ENCODE peak calls at places on chromosomes 11 and 22, in eight cellular contexts. J is psoas muscle, W is cardiac muscle cell, T is endothelial cell of umbilical vein, F is coronary artery, V is epithelial cell of proximal tubule, B is sigmoid colon, G is fibroblast of pulmonary artery. O is an unnamed sample.

GRCh38 chr11:44994753-44995152 is 44.1 kb upstream of the TP53I11 start:
- DNase-seq in J (no peak), W (no peak), T (no peak), F (no peak), V (no peak), B (peak), G (no peak), O (no peak)

GRCh38 chr11:33043221-33043833 is 4.0 kb downstream of the TCP11L1 start:
- DNase-seq in J (no peak), W (no peak), T (no peak), F (no peak), V (no peak), B (no peak), G (no peak), O (no peak)

GRCh38 chr22:31579835-31580242 is 82.2 kb downstream of the PISD start:
- DNase-seq in J (no peak), W (no peak), T (no peak), F (no peak), V (no peak), B (no peak), G (no peak), O (no peak)

GRCh38 chr11:125618383-125618782 is 6.6 kb upstream of the CHEK1 start:
- DNase-seq in J (no peak), W (no peak), T (no peak), F (no peak), V (no peak), B (no peak), G (no peak), O (no peak)

GRCh38 chr11:122306776-122307479 is 190.9 kb upstream of the BLID start:
- DNase-seq in J (no peak), W (no peak), T (no peak), F (no peak), V (no peak), B (no peak), G (no peak), O (no peak)

GRCh38 chr11:64250875-64251721 is at the start of gene PLCB3:
- DNase-seq in J (peak), W (peak), T (peak), F (no peak), V (no peak), B (peak), G (no peak), O (no peak)

GRCh38 chr11:128164090-128164741 is 423.1 kb downstream of the ETS1 start:
- DNase-seq in J (no peak), W (no peak), T (peak), F (no peak), V (no peak), B (no peak), G (no peak), O (no peak)

GRCh38 chr11:64314146-64314804 is 3.1 kb downstream of the TRMT112 start:
- DNase-seq in J (no peak), W (no peak), T (no peak), F (no peak), V (no peak), B (no peak), G (no peak), O (no peak)

GRCh38 chr22:45516923-45517675 is 14.4 kb downstream of the FBLN1 start:
- DNase-seq in J (no peak), W (peak), T (no peak), F (no peak), V (no peak), B (no peak), G (no peak), O (peak)

GRCh38 chr11:119776031-119776636 is 47.1 kb upstream of the NECTIN1 start:
- DNase-seq in J (peak), W (no peak), T (no peak), F (no peak), V (no peak), B (no peak), G (no peak), O (no peak)

GRCh38 chr22:37176464-37177061 is 11.5 kb downstream of the C1QTNF6 start:
- DNase-seq in J (peak), W (no peak), T (peak), F (no peak), V (no peak), B (peak), G (peak), O (peak)

GRCh38 chr11:28964811-28965210 is 856.6 kb downstream of the METTL15 start:
- DNase-seq in J (no peak), W (no peak), T (no peak), F (no peak), V (no peak), B (no peak), G (no peak), O (no peak)

GRCh38 chr11:78417175-78417887 is at the start of gene GAB2:
- DNase-seq in J (no peak), W (no peak), T (peak), F (peak), V (no peak), B (no peak), G (no peak), O (no peak)

GRCh38 chr11:70381872-70382842 is 16.2 kb upstream of the CTTN start:
- DNase-seq in J (no peak), W (no peak), T (no peak), F (no peak), V (no peak), B (peak), G (peak), O (peak)

GRCh38 chr11:132504501-132505041 is 1027.7 kb downstream of the OPCML start:
- DNase-seq in J (no peak), W (no peak), T (no peak), F (no peak), V (no peak), B (no peak), G (no peak), O (no peak)

GRCh38 chr11:33704240-33705002 is 3.8 kb upstream of the C11orf91 start:
- DNase-seq in J (no peak), W (no peak), T (peak), F (no peak), V (no peak), B (no peak), G (no peak), O (no peak)

GRCh38 chr22:16601437-16602223 is 9.0 kb upstream of the CCT8L2 start:
- DNase-seq in J (no peak), W (peak), T (no peak), F (no peak), V (no peak), B (no peak), G (peak), O (no peak)

GRCh38 chr22:36977947-36978660 is 41.1 kb downstream of the TST start:
- DNase-seq in J (peak), W (peak), T (peak), F (peak), V (no peak), B (peak), G (peak), O (peak)

GRCh38 chr11:1531961-1532586 is 40.0 kb downstream of the DUSP8 start:
- DNase-seq in J (peak), W (no peak), T (no peak), F (no peak), V (no peak), B (peak), G (no peak), O (no peak)
- TF ChIP-seq CTCF in J (no peak), W (no peak), T (no peak), F (no peak), V (no peak), B (no peak), G (no peak), O (no peak)

GRCh38 chr11:65855927-65856363 is 2.0 kb downstream of the CFL1 start:
- DNase-seq in J (no peak), W (no peak), T (no peak), F (no peak), V (no peak), B (no peak), G (no peak), O (no peak)
- H3K4me3 ChIP-seq in J (peak), W (no peak), T (peak), F (peak), V (peak), B (no peak), G (peak), O (peak)

DNA sequence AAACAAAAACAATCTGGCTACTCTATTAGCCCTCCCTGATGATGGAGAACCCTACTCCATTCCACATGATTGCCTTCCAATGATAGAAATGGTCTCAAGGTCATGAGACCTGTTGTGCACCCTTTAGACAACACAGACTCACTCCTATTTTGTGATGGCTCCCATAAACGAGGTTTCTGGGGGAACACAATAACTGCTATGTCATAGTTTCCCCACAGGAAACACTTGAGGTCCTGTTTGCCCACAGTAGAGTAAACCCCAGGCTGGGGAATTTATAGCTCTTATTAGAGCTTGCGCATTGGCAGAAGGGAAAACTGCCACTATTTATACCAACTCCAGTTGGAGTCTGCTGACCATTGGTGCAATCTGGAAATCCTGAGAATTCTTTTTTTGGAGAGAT is 28.7 kb downstream of the MIF start:
- DNase-seq in J (no peak), W (no peak), T (no peak), F (no peak), V (no peak), B (no peak), G (no peak), O (no peak)
- TF ChIP-seq CTCF in J (no peak), W (no peak), T (no peak), F (no peak), V (no peak), B (no peak), G (no peak), O (no peak)

GRCh38 chr11:114170226-114170625 is 110.7 kb downstream of the ZBTB16 start:
- DNase-seq in J (peak), W (no peak), T (no peak), F (no peak), V (no peak), B (no peak), G (no peak), O (no peak)
- H3K4me3 ChIP-seq in J (no peak), W (no peak), T (no peak), F (no peak), V (no peak), B (no peak), G (no peak), O (no peak)

DNA sequence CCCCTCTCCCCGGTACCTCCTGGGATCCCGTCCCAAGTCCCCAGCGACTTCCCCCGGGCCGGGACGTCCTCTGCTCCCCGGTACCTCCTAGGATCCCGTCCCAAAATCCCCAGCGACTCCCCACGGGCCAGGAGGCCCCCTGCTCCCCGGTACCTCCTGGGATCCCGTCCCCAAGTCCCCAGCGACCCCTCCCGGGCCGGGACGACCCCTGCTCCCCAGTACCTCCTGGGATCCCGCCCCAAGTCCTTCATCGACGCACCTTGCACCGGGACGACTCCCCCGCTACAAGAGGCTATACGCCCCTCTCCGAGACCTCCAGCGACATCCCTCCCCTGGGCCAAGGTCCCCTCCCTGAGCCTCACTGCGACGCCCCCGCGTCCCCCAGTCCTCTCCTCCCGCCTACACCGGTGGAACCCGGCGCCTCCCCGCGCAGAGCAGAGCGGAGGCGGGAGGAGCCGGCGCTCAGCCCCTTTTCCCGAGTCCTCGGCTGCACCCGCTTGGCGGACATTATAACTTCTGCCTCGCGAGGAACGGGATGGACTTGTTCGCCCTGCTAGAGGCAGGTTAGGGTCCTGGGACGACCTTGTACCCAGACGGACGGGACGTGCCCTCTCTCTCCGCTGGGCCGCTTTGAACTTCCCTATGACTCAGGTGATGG is 912 bp downstream of the KREMEN1 start:
- DNase-seq in J (peak), W (peak), T (no peak), F (no peak), V (no peak), B (no peak), G (no peak), O (no peak)
- TF ChIP-seq CTCF in J (no peak), W (peak), T (no peak), F (no peak), V (no peak), B (no peak), G (no peak), O (no peak)

GRCh38 chr11:74736031-74736430 is 4.8 kb upstream of the CHRDL2 start:
- DNase-seq in J (no peak), W (no peak), T (no peak), F (no peak), V (no peak), B (no peak), G (no peak), O (no peak)

GRCh38 chr11:74729397-74729796 is 1.8 kb downstream of the CHRDL2 start:
- DNase-seq in J (no peak), W (no peak), T (no peak), F (no peak), V (no peak), B (peak), G (no peak), O (no peak)

GRCh38 chr11:74730601-74731260 is 495 bp downstream of the CHRDL2 start:
- DNase-seq in J (no peak), W (no peak), T (no peak), F (no peak), V (no peak), B (no peak), G (no peak), O (no peak)

GRCh38 chr11:74735566-74735965 is 4.3 kb upstream of the CHRDL2 start:
- DNase-seq in J (no peak), W (no peak), T (no peak), F (no peak), V (no peak), B (no peak), G (no peak), O (no peak)

GRCh38 chr11:74731301-74732094 is at the start of gene CHRDL2:
- DNase-seq in J (peak), W (peak), T (no peak), F (no peak), V (no peak), B (no peak), G (peak), O (no peak)
- H3K4me3 ChIP-seq in J (peak), W (peak), T (peak), F (peak), V (peak), B (peak), G (peak), O (peak)

GRCh38 chr22:41912338-41913039 is 2.4 kb downstream of the SHISA8 start:
- DNase-seq in J (no peak), W (no peak), T (no peak), F (no peak), V (no peak), B (no peak), G (no peak), O (no peak)
- TF ChIP-seq CTCF in J (no peak), W (no peak), T (no peak), F (no peak), V (no peak), B (no peak), G (no peak), O (no peak)

GRCh38 chr11:14127679-14128078 is 165.2 kb downstream of the SPON1 start:
- DNase-seq in J (no peak), W (no peak), T (no peak), F (no peak), V (no peak), B (no peak), G (no peak), O (no peak)
- H3K4me3 ChIP-seq in J (no peak), W (no peak), T (no peak), F (no peak), V (no peak), B (no peak), G (no peak), O (no peak)

DNA sequence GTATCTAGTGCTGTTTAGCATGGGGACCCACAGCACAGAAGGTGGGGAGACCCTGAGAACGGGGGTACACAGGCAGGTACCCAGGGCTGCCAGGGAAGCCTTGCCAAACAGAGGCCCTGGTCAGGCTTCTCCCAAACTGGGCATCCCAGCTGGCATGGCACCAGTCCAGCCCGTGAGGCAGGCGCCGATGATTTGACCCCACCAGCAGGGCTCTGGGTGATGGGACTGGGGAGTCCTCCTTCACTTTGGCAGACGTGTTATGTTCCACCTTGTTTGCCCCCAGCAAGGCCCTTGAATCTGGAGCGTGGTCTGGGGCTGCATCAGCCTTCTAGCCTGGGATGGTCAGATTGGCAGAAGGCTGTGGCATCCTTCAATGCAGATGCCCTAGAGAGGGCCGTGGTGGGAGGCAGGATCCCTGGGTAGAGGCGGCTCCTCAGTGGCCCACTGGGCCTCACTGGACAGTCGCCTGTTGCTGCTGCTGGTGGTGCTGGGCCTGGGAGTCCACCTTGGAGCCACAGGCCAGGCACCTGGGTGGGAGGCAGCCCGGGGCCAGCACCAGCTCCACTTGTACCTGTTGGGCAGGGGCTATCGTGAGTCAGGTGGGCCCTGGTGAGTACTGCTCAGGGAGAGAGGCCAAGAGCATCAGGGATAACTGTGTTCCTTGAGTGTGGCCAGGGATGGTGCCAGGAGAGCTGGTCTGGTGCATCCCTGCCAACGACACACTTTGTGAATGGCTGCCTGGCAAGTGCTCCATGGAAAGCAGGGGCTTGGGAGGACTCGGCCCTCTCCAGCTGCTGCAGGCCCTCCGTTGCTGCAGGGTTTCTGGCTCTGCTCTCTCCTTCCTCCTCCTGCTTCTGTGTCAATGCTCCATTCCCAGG is 3.3 kb downstream of the ADORA2A start:
- DNase-seq in J (peak), W (no peak), T (no peak), F (no peak), V (no peak), B (peak), G (no peak), O (no peak)
- TF ChIP-seq CTCF in J (no peak), W (no peak), T (no peak), F (no peak), V (no peak), B (no peak), G (no peak), O (no peak)

DNA sequence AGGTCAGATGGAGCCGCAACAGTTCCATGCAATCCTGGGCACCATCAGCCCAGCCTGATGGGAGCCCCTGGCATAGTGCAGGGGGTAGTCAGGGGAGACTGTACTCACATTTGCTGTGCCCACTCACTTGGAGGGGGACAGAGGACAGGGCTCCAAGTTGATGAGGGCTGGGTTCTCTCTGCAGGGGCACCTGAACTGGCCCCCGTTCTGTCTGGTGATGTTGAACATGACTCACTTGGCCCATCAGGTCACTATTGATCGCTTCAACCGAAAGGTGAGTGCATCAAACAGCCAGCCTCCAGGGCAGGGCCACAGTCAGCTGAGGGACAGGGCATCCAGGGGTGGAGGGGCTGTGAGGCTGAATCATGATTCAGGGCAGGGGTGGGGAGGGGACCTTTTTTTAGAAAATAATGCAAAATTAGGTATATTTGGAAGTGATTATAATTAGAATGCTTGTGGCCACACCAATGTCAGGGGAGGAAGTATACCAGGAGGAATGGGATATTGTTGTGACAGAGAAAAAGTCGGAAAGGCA is 66.4 kb downstream of the OTOG start:
- DNase-seq in J (no peak), W (no peak), T (no peak), F (peak), V (no peak), B (no peak), G (no peak), O (no peak)
- H3K4me3 ChIP-seq in J (no peak), W (no peak), T (no peak), F (no peak), V (no peak), B (no peak), G (no peak), O (no peak)

O was measured in retinal pigment epithelial cell.